ENCODE peak calls at places on chromosomes 11 and 22, in six cellular contexts. T is A549, V is GM12878, O is K562, U is HepG2, E is HCT116. P is an unnamed sample.
A peak's percentile ranks its signal among the peaks of the same experiment; 100 is the strongest.

GRCh38 chr11:71998649-71999310 is at the start of gene IL18BP:
- DNase-seq in T (no peak), E (no peak), O (no peak), V (peak; percentile 44), U (no peak), P (peak; percentile 55)

GRCh38 chr11:129375731-129376657 is at the start of gene BARX2:
- DNase-seq in V (no peak), O (peak; percentile 7), E (peak; percentile 26), U (peak; percentile 33), T (peak; percentile 59), P (no peak)

GRCh38 chr11:418343-419247 is 3.8 kb upstream of the SIGIRR start:
- DNase-seq in U (no peak), E (no peak), O (no peak), T (no peak), V (no peak), P (no peak)

GRCh38 chr22:40323681-40324083 is 22.6 kb upstream of the ADSL start:
- DNase-seq in U (no peak), V (no peak), O (no peak), T (no peak), E (no peak), P (no peak)

GRCh38 chr11:12285106-12285505 is 92.3 kb upstream of the PARVA start:
- DNase-seq in T (no peak), V (no peak), U (no peak), E (no peak), O (no peak), P (peak; percentile 48)

GRCh38 chr11:47714554-47715081 is 551 bp downstream of the AGBL2 start:
- DNase-seq in U (no peak), T (peak; percentile 11), E (no peak), V (no peak), O (no peak), P (peak; percentile 66)

GRCh38 chr11:77672276-77672675 is 34.7 kb upstream of the CLNS1A start:
- DNase-seq in O (no peak), E (no peak), U (no peak), T (peak; percentile 63), V (no peak), P (no peak)

GRCh38 chr11:8235925-8236324 is 27.8 kb downstream of the LMO1 start:
- DNase-seq in E (no peak), V (no peak), O (no peak), U (no peak), T (no peak), P (no peak)

DNA sequence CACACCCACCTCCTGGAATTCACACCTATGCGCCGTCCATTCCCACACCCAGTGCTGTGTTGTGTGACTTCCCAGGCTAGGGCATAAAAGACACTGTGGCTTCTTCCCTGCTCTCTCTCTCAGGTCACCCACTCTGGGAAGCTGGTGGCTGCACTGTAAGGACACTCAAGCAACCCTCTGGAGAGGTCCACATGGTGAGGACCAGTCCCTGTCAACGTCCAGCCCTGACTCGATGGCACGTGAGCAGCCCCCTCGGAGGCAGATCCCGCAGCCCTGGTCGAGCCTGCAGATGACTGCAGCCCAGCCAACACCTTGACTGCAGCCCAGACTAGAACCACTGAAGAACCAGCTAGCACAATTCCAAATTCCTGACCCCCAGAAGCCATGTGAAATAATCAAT is 16.2 kb downstream of the CBX7 start:
- DNase-seq in E (no peak), O (no peak), U (no peak), V (no peak), T (no peak), P (no peak)
- TF ChIP-seq CTCF in E (no peak), O (no peak), U (no peak), V (no peak), T (no peak), P (no peak)

DNA sequence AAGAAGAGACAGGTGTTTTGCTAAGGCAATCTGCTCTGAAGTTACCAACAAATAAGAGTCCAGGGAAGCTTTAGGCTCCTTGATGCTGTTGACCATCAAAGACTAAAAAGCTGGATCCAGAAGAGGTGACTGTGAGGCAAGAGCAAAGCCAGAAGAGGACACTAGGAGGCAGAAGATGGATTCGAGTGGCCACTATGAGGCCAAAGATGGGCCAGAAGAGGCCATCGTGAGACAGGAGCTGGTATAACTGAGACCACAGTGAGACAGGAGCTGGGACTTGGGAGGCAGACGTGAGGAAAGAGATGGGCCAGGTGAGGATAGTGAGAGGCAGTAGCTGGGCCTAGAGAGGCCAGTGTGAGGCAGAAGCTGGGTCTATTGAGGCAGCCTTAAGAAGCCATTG is 37.7 kb downstream of the OR4C45 start:
- DNase-seq in V (no peak), U (no peak), E (no peak), O (no peak), T (no peak), P (no peak)
- TF ChIP-seq POLR2A in V (no peak), U (no peak), E (no peak), O (no peak), T (no peak), P (no peak)

GRCh38 chr22:27100323-27100722 is 442.9 kb downstream of the MIAT start:
- DNase-seq in E (no peak), U (no peak), V (no peak), O (no peak), T (no peak), P (no peak)

GRCh38 chr22:27097933-27098332 is 440.5 kb downstream of the MIAT start:
- DNase-seq in U (no peak), O (no peak), V (no peak), T (no peak), E (no peak), P (no peak)

GRCh38 chr22:27101288-27101687 is 443.9 kb downstream of the MIAT start:
- DNase-seq in E (no peak), O (no peak), T (no peak), V (no peak), U (no peak), P (no peak)

GRCh38 chr22:27099896-27100295 is 442.5 kb downstream of the MIAT start:
- DNase-seq in E (no peak), U (no peak), O (no peak), T (no peak), V (no peak), P (no peak)

GRCh38 chr22:27100789-27101188 is 443.4 kb downstream of the MIAT start:
- DNase-seq in T (no peak), U (no peak), O (no peak), V (no peak), E (no peak), P (no peak)
- TF ChIP-seq MAX in T (no peak), U (no peak), O (no peak), V (no peak), E (no peak), P (no peak)

DNA sequence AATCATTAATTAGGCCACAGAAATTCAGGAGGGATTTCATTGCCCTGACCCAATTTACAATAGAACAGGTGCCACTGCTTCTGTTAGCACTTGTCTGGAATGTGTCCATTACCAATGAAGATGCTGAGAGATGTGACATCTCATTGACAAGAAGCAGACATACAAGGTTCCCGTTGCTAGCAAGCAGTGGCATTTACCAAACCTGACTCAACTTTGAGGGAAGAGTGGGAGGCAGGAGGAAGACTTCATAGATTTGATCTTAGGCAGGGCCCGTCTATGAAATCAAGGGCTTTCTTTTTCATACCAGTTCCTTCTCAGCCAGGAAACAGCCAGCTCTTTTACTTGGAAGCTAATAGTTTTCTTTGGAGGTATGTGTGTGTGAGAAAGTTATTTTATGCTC is 280.2 kb downstream of the NELL1 start:
- DNase-seq in E (no peak), V (no peak), O (no peak), U (no peak), T (no peak), P (no peak)
- TF ChIP-seq CTCF in E (no peak), V (no peak), O (no peak), U (no peak), T (no peak), P (no peak)

GRCh38 chr11:20113147-20113435 is 47.2 kb downstream of the DBX1 start:
- DNase-seq in U (no peak), O (no peak), V (no peak), E (no peak), T (no peak), P (no peak)

GRCh38 chr11:20111871-20112270 is 48.4 kb downstream of the DBX1 start:
- DNase-seq in U (no peak), O (no peak), E (no peak), V (no peak), T (no peak), P (no peak)

GRCh38 chr11:20114588-20114987 is 45.7 kb downstream of the DBX1 start:
- DNase-seq in E (no peak), O (no peak), U (no peak), V (no peak), T (no peak), P (no peak)

GRCh38 chr11:20110908-20111669 is 49.2 kb downstream of the DBX1 start:
- DNase-seq in E (peak; percentile 72), V (peak; percentile 8), T (peak; percentile 85), U (peak; percentile 70), O (peak; percentile 84), P (peak; percentile 47)

GRCh38 chr11:20112291-20113146 is 47.8 kb downstream of the DBX1 start:
- DNase-seq in E (peak; percentile 82), U (no peak), V (no peak), T (peak; percentile 91), O (peak; percentile 87), P (peak; percentile 62)
- TF ChIP-seq POLR2A in E (no peak), U (no peak), V (no peak), T (no peak), O (no peak), P (no peak)

P was measured in NB4.